ENCODE peak calls at places on chromosomes 1 and 21, in seven cellular contexts. One of them, this sample, is unnamed.

GRCh38 chr1:33346921-33347649 is 26.2 kb upstream of the A3GALT2 start:
- DNase-seq in GM23248: peak
- DNase-seq in neuronal stem cell: no peak
- DNase-seq in K562: no peak
- DNase-seq in mesendoderm: peak
- DNase-seq in astrocyte: peak
- DNase-seq in fibroblast of lung: peak
- DNase-seq in this sample: no peak

GRCh38 chr1:157189986-157190982 is 52.1 kb upstream of the ETV3 start:
- DNase-seq in mesendoderm: no peak
- DNase-seq in K562: no peak
- DNase-seq in astrocyte: no peak
- DNase-seq in GM23248: no peak
- DNase-seq in fibroblast of lung: no peak
- DNase-seq in neuronal stem cell: no peak
- DNase-seq in this sample: no peak

GRCh38 chr21:27329255-27329851 is 362.5 kb upstream of the ADAMTS5 start:
- DNase-seq in neuronal stem cell: no peak
- DNase-seq in GM23248: no peak
- DNase-seq in fibroblast of lung: no peak
- DNase-seq in K562: no peak
- DNase-seq in astrocyte: no peak
- DNase-seq in mesendoderm: no peak
- DNase-seq in this sample: no peak

GRCh38 chr21:33325222-33326067 is 675 bp downstream of the IFNAR1 start:
- DNase-seq in fibroblast of lung: peak
- DNase-seq in K562: no peak
- DNase-seq in astrocyte: peak
- DNase-seq in GM23248: peak
- DNase-seq in neuronal stem cell: peak
- DNase-seq in mesendoderm: peak
- DNase-seq in this sample: peak

GRCh38 chr1:227789042-227789880 is 26.2 kb upstream of the PRSS38 start:
- DNase-seq in neuronal stem cell: no peak
- DNase-seq in astrocyte: no peak
- DNase-seq in mesendoderm: peak
- DNase-seq in fibroblast of lung: no peak
- DNase-seq in GM23248: peak
- DNase-seq in K562: no peak
- DNase-seq in this sample: no peak

GRCh38 chr1:76279387-76279748 is 204.8 kb downstream of the ST6GALNAC3 start:
- DNase-seq in K562: no peak
- DNase-seq in fibroblast of lung: no peak
- DNase-seq in astrocyte: no peak
- DNase-seq in GM23248: no peak
- DNase-seq in neuronal stem cell: no peak
- DNase-seq in mesendoderm: no peak
- DNase-seq in this sample: no peak

GRCh38 chr1:52585474-52585873 is 16.7 kb upstream of the GPX7 start:
- DNase-seq in neuronal stem cell: no peak
- DNase-seq in astrocyte: no peak
- DNase-seq in mesendoderm: no peak
- DNase-seq in fibroblast of lung: no peak
- DNase-seq in K562: no peak
- DNase-seq in GM23248: no peak
- DNase-seq in this sample: no peak

GRCh38 chr1:16367968-16368910 is 1.2 kb downstream of the SZRD1 start:
- DNase-seq in GM23248: peak
- DNase-seq in neuronal stem cell: no peak
- DNase-seq in mesendoderm: peak
- DNase-seq in K562: peak
- DNase-seq in astrocyte: peak
- DNase-seq in fibroblast of lung: peak
- DNase-seq in this sample: peak

GRCh38 chr1:95614197-95614596 is 380.2 kb downstream of the RWDD3 start:
- DNase-seq in astrocyte: no peak
- DNase-seq in fibroblast of lung: no peak
- DNase-seq in mesendoderm: no peak
- DNase-seq in GM23248: no peak
- DNase-seq in K562: no peak
- DNase-seq in neuronal stem cell: no peak
- DNase-seq in this sample: no peak

GRCh38 chr1:7300893-7301292 is 470.2 kb upstream of the VAMP3 start:
- DNase-seq in K562: no peak
- DNase-seq in neuronal stem cell: no peak
- DNase-seq in GM23248: peak
- DNase-seq in fibroblast of lung: peak
- DNase-seq in astrocyte: peak
- DNase-seq in mesendoderm: no peak
- DNase-seq in this sample: peak
- H3K4me2 ChIP-seq in K562: no peak
- H3K4me2 ChIP-seq in neuronal stem cell: no peak
- H3K4me2 ChIP-seq in GM23248: peak
- H3K4me2 ChIP-seq in fibroblast of lung: no peak
- H3K4me2 ChIP-seq in astrocyte: peak
- H3K4me2 ChIP-seq in mesendoderm: no peak
- H3K4me2 ChIP-seq in this sample: no peak

DNA sequence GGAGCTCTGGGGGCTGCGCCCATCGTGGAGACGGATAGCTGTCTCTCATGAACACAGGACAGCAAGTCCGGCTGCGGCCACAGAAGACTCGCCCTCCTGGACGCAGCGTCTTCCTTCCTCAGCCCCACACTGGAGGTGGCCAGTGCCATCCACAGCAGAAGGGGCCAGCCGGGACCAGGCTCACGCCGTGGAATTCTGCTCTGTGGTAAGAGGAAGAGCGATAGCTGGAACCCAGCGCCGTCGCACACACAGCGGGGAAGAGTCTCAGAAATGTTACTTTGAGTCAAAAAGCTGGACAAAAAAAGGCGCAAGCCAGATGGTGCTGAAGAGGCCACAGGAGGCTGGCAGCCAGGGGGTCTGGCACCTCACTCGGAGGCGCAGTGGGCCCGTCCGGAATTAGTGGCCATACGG is 113.9 kb upstream of the COL6A1 start:
- DNase-seq in fibroblast of lung: no peak
- DNase-seq in mesendoderm: no peak
- DNase-seq in K562: no peak
- DNase-seq in neuronal stem cell: no peak
- DNase-seq in GM23248: no peak
- DNase-seq in astrocyte: no peak
- DNase-seq in this sample: no peak
- H3K9ac ChIP-seq in fibroblast of lung: no peak
- H3K9ac ChIP-seq in mesendoderm: no peak
- H3K9ac ChIP-seq in K562: no peak
- H3K9ac ChIP-seq in neuronal stem cell: no peak
- H3K9ac ChIP-seq in GM23248: no peak
- H3K9ac ChIP-seq in astrocyte: no peak
- H3K9ac ChIP-seq in this sample: no peak

DNA sequence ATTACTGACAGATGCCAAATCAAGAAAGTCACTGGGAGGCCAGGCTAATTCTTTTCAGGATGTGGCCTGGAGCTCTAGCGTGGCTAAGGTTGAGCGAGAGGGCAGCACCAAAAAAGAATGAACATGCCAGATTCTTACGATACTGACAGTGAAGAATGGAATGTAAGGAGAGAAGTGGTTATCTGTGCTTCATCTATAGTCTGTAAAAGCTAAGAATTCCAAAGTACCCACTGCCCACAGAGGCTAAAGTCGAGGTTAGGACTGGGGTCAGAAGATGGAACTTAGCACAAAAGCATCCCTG is 32.7 kb downstream of the TFAP2E start:
- DNase-seq in mesendoderm: peak
- DNase-seq in neuronal stem cell: no peak
- DNase-seq in fibroblast of lung: peak
- DNase-seq in K562: no peak
- DNase-seq in astrocyte: peak
- DNase-seq in GM23248: peak
- DNase-seq in this sample: no peak
- H3K4me2 ChIP-seq in mesendoderm: no peak
- H3K4me2 ChIP-seq in neuronal stem cell: no peak
- H3K4me2 ChIP-seq in fibroblast of lung: no peak
- H3K4me2 ChIP-seq in K562: no peak
- H3K4me2 ChIP-seq in astrocyte: peak
- H3K4me2 ChIP-seq in GM23248: peak
- H3K4me2 ChIP-seq in this sample: no peak

GRCh38 chr21:36291509-36291908 is 28.5 kb upstream of the MORC3 start:
- DNase-seq in astrocyte: no peak
- DNase-seq in K562: no peak
- DNase-seq in mesendoderm: no peak
- DNase-seq in GM23248: no peak
- DNase-seq in fibroblast of lung: no peak
- DNase-seq in neuronal stem cell: no peak
- DNase-seq in this sample: no peak
- H3K9ac ChIP-seq in astrocyte: no peak
- H3K9ac ChIP-seq in K562: no peak
- H3K9ac ChIP-seq in mesendoderm: no peak
- H3K9ac ChIP-seq in GM23248: no peak
- H3K9ac ChIP-seq in fibroblast of lung: no peak
- H3K9ac ChIP-seq in neuronal stem cell: no peak
- H3K9ac ChIP-seq in this sample: no peak

GRCh38 chr1:184110253-184111204 is 59.0 kb downstream of the TSEN15 start:
- DNase-seq in K562: no peak
- DNase-seq in mesendoderm: peak
- DNase-seq in GM23248: no peak
- DNase-seq in neuronal stem cell: no peak
- DNase-seq in fibroblast of lung: no peak
- DNase-seq in astrocyte: no peak
- DNase-seq in this sample: no peak

GRCh38 chr1:184112176-184112948 is 60.8 kb downstream of the TSEN15 start:
- DNase-seq in mesendoderm: no peak
- DNase-seq in GM23248: no peak
- DNase-seq in K562: no peak
- DNase-seq in fibroblast of lung: no peak
- DNase-seq in astrocyte: no peak
- DNase-seq in neuronal stem cell: no peak
- DNase-seq in this sample: no peak

GRCh38 chr1:184116287-184116686 is 64.8 kb downstream of the TSEN15 start:
- DNase-seq in mesendoderm: peak
- DNase-seq in GM23248: no peak
- DNase-seq in neuronal stem cell: no peak
- DNase-seq in astrocyte: no peak
- DNase-seq in fibroblast of lung: no peak
- DNase-seq in K562: no peak
- DNase-seq in this sample: no peak

GRCh38 chr1:184114818-184115398 is 63.4 kb downstream of the TSEN15 start:
- DNase-seq in K562: no peak
- DNase-seq in astrocyte: no peak
- DNase-seq in fibroblast of lung: no peak
- DNase-seq in GM23248: no peak
- DNase-seq in mesendoderm: no peak
- DNase-seq in neuronal stem cell: no peak
- DNase-seq in this sample: no peak

DNA sequence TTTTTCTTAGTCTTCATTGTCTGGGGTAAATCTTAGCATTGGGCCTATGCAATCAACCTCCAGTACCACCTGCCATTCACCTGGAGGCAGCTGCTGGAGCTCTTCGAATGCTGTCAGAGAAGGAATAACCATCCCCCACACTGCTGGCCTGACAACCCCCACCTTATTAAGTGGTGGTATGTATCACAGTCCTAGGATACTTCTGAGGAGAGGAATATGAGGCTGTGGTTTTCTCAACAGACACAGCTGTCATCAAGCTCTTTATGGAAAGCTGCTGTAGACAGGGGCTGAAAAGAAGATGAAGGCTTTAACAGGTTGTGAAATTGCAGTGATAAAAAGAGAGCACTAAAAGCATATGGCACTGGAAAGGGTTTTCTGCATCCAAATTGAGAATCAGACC is 61.7 kb downstream of the TSEN15 start:
- DNase-seq in fibroblast of lung: peak
- DNase-seq in GM23248: no peak
- DNase-seq in mesendoderm: peak
- DNase-seq in neuronal stem cell: no peak
- DNase-seq in K562: no peak
- DNase-seq in astrocyte: peak
- DNase-seq in this sample: no peak
- H3K4me2 ChIP-seq in fibroblast of lung: no peak
- H3K4me2 ChIP-seq in GM23248: no peak
- H3K4me2 ChIP-seq in mesendoderm: no peak
- H3K4me2 ChIP-seq in neuronal stem cell: no peak
- H3K4me2 ChIP-seq in K562: no peak
- H3K4me2 ChIP-seq in astrocyte: no peak
- H3K4me2 ChIP-seq in this sample: no peak

GRCh38 chr1:167138703-167139102 is 44.8 kb downstream of the STYXL2 start:
- DNase-seq in mesendoderm: no peak
- DNase-seq in fibroblast of lung: no peak
- DNase-seq in GM23248: no peak
- DNase-seq in K562: no peak
- DNase-seq in neuronal stem cell: no peak
- DNase-seq in astrocyte: no peak
- DNase-seq in this sample: no peak

GRCh38 chr1:167135281-167135840 is 41.5 kb downstream of the STYXL2 start:
- DNase-seq in GM23248: no peak
- DNase-seq in K562: no peak
- DNase-seq in mesendoderm: peak
- DNase-seq in astrocyte: no peak
- DNase-seq in fibroblast of lung: no peak
- DNase-seq in neuronal stem cell: no peak
- DNase-seq in this sample: no peak

GRCh38 chr1:167137285-167138192 is 43.7 kb downstream of the STYXL2 start:
- DNase-seq in K562: no peak
- DNase-seq in mesendoderm: no peak
- DNase-seq in astrocyte: no peak
- DNase-seq in fibroblast of lung: no peak
- DNase-seq in neuronal stem cell: no peak
- DNase-seq in GM23248: no peak
- DNase-seq in this sample: no peak

GRCh38 chr1:167132306-167133010 is 38.6 kb downstream of the STYXL2 start:
- DNase-seq in fibroblast of lung: no peak
- DNase-seq in K562: no peak
- DNase-seq in mesendoderm: no peak
- DNase-seq in GM23248: no peak
- DNase-seq in astrocyte: no peak
- DNase-seq in neuronal stem cell: no peak
- DNase-seq in this sample: no peak

GRCh38 chr1:167136191-167136614 is 42.3 kb downstream of the STYXL2 start:
- DNase-seq in astrocyte: peak
- DNase-seq in GM23248: peak
- DNase-seq in fibroblast of lung: peak
- DNase-seq in mesendoderm: peak
- DNase-seq in neuronal stem cell: no peak
- DNase-seq in K562: no peak
- DNase-seq in this sample: peak
- H3K9ac ChIP-seq in astrocyte: peak
- H3K9ac ChIP-seq in GM23248: no peak
- H3K9ac ChIP-seq in fibroblast of lung: no peak
- H3K9ac ChIP-seq in mesendoderm: no peak
- H3K9ac ChIP-seq in neuronal stem cell: no peak
- H3K9ac ChIP-seq in K562: no peak
- H3K9ac ChIP-seq in this sample: peak

This sample was measured in Karpas-422.